ENCODE peak calls at places on chromosomes 12 and 14, in four cellular contexts. N, F, J and L are unnamed samples.
A peak's percentile ranks its signal among the peaks of the same experiment; 100 is the strongest.

GRCh38 chr14:89015016-89015415 is 190.6 kb downstream of the TTC8 start:
- DNase-seq in F (no peak), N (no peak), J (no peak), L (no peak)

GRCh38 chr12:93245543-93245942 is 132.2 kb upstream of the NUDT4 start:
- DNase-seq in J (no peak), N (no peak), F (no peak), L (no peak)

GRCh38 chr12:92070054-92070863 is 75.4 kb downstream of the BTG1 start:
- DNase-seq in J (no peak), N (no peak), F (no peak), L (no peak)

GRCh38 chr12:94644141-94644575 is 6.2 kb downstream of the TMCC3 start:
- DNase-seq in F (no peak), N (peak; percentile 58), J (no peak), L (no peak)

GRCh38 chr14:81313775-81314429 is 86.2 kb downstream of the STON2 start:
- DNase-seq in J (no peak), N (no peak), F (no peak), L (no peak)

GRCh38 chr12:96121271-96121711 is 72.9 kb upstream of the ELK3 start:
- DNase-seq in F (no peak), J (no peak), N (no peak), L (no peak)

GRCh38 chr14:76715102-76715926 is 46.0 kb upstream of the VASH1 start:
- DNase-seq in J (peak; percentile 25), F (peak; percentile 2), N (no peak), L (peak; percentile 15)

GRCh38 chr14:63273717-63274673 is 44.7 kb downstream of the GPHB5 start:
- DNase-seq in F (peak; percentile 43), N (no peak), J (no peak), L (no peak)

GRCh38 chr12:77189463-77189862 is 124.1 kb upstream of the E2F7 start:
- DNase-seq in N (no peak), F (no peak), J (peak; percentile 44), L (no peak)

GRCh38 chr12:116164976-116165425 is 112.5 kb downstream of the MED13L start:
- DNase-seq in J (no peak), F (no peak), N (no peak), L (no peak)

GRCh38 chr14:55301722-55302121 is 30.5 kb downstream of the FBXO34 start:
- DNase-seq in N (no peak), J (no peak), F (no peak), L (no peak)

GRCh38 chr14:102492523-102492910 is 17.1 kb downstream of the ANKRD9 start:
- DNase-seq in N (peak; percentile 24), F (no peak), J (no peak), L (no peak)

GRCh38 chr14:22375321-22375930 is 213.6 kb downstream of the DAD1 start:
- DNase-seq in N (no peak), F (no peak), J (peak; percentile 16), L (no peak)

GRCh38 chr14:50823051-50823762 is 7.8 kb downstream of the NIN start:
- DNase-seq in F (no peak), J (no peak), N (peak; percentile 67), L (no peak)

GRCh38 chr14:101819251-101819990 is 57.9 kb downstream of the PPP2R5C start:
- DNase-seq in F (no peak), J (no peak), N (no peak), L (no peak)

GRCh38 chr12:33438890-33439586 is 581 bp downstream of the SYT10 start:
- DNase-seq in J (no peak), N (no peak), F (peak; percentile 28), L (peak; percentile 84)

GRCh38 chr12:3700861-3701260 is 52.0 kb downstream of the CRACR2A start:
- DNase-seq in J (no peak), N (no peak), F (no peak), L (no peak)

GRCh38 chr12:120639771-120640721 is at the start of gene CABP1:
- DNase-seq in N (peak; percentile 61), F (no peak), J (peak; percentile 51), L (no peak)

GRCh38 chr12:2335517-2335916 is 282.7 kb downstream of the CACNA1C start:
- DNase-seq in N (no peak), J (no peak), F (no peak), L (no peak)

GRCh38 chr12:24560867-24561266 is 388.0 kb downstream of the BCAT1 start:
- DNase-seq in F (no peak), N (no peak), J (no peak), L (no peak)

GRCh38 chr12:2753536-2753935 is 41.2 kb upstream of the FKBP4 start:
- DNase-seq in F (no peak), N (no peak), J (no peak), L (no peak)

GRCh38 chr12:55728185-55728931 is 451 bp downstream of the CD63 start:
- DNase-seq in F (peak; percentile 80), J (peak; percentile 87), N (no peak), L (no peak)

GRCh38 chr14:52268191-52269061 is 928 bp downstream of the PTGDR start:
- DNase-seq in F (no peak), J (no peak), N (no peak), L (no peak)

GRCh38 chr12:295132-295531 is 32.5 kb upstream of the SLC6A13 start:
- DNase-seq in J (no peak), F (no peak), N (no peak), L (no peak)

GRCh38 chr14:62206456-62206855 is 444.2 kb downstream of the SNAPC1 start:
- DNase-seq in N (no peak), F (no peak), J (no peak), L (no peak)

GRCh38 chr12:124567673-124568373 is 411 bp upstream of the NCOR2 start:
- DNase-seq in J (peak; percentile 88), F (peak; percentile 96), N (peak; percentile 79), L (peak; percentile 96)
- TF ChIP-seq CTCF in J (no peak), F (no peak), N (no peak), L (no peak)

GRCh38 chr12:43349863-43350262 is 202.1 kb downstream of the ADAMTS20 start:
- DNase-seq in J (no peak), F (no peak), N (no peak), L (no peak)
- TF ChIP-seq CTCF in J (no peak), F (no peak), N (no peak), L (peak; percentile 64)

GRCh38 chr14:70317091-70317968 is 42.2 kb downstream of the COX16 start:
- DNase-seq in J (peak; percentile 28), F (no peak), N (no peak), L (no peak)

GRCh38 chr14:70320294-70320693 is 39.2 kb downstream of the COX16 start:
- DNase-seq in N (no peak), F (no peak), J (no peak), L (no peak)

GRCh38 chr14:70315942-70316341 is 43.5 kb downstream of the COX16 start:
- DNase-seq in F (no peak), J (no peak), N (no peak), L (no peak)

GRCh38 chr14:70318635-70319013 is 40.9 kb downstream of the COX16 start:
- DNase-seq in F (no peak), J (no peak), N (no peak), L (no peak)

GRCh38 chr14:70317969-70318634 is 41.4 kb downstream of the COX16 start:
- DNase-seq in F (peak; percentile 72), N (no peak), J (peak; percentile 57), L (no peak)
- TF ChIP-seq CTCF in F (no peak), N (peak; percentile 16), J (peak; percentile 79), L (peak; percentile 61)

GRCh38 chr12:72269491-72269890 is 2.7 kb upstream of the TRHDE start:
- DNase-seq in J (no peak), N (no peak), F (no peak), L (no peak)

GRCh38 chr12:72264548-72265175 is 7.5 kb upstream of the TRHDE start:
- DNase-seq in N (no peak), F (no peak), J (peak; percentile 9), L (no peak)

GRCh38 chr12:72270246-72270645 is 1.9 kb upstream of the TRHDE start:
- DNase-seq in N (no peak), J (no peak), F (no peak), L (no peak)

GRCh38 chr12:72268386-72268785 is 3.8 kb upstream of the TRHDE start:
- DNase-seq in F (no peak), J (no peak), N (no peak), L (no peak)

GRCh38 chr12:72267974-72268373 is 4.2 kb upstream of the TRHDE start:
- DNase-seq in N (no peak), F (no peak), J (no peak), L (no peak)
- TF ChIP-seq CTCF in N (no peak), F (no peak), J (no peak), L (peak; percentile 32)